ENCODE peak calls at places on chromosomes 16 and 17, in five cellular contexts. One of them, this sample, is unnamed.

GRCh38 chr17:46796524-46796923 is 22.0 kb downstream of the WNT3 start:
- DNase-seq in H9: no peak
- DNase-seq in Calu3: no peak
- DNase-seq in omental fat pad: no peak
- DNase-seq in fibroblast of mammary gland: no peak
- DNase-seq in this sample: no peak

GRCh38 chr17:10205549-10206185 is 7.3 kb upstream of the GAS7 start:
- DNase-seq in Calu3: no peak
- DNase-seq in fibroblast of mammary gland: no peak
- DNase-seq in omental fat pad: no peak
- DNase-seq in H9: no peak
- DNase-seq in this sample: no peak

GRCh38 chr16:11255737-11256656 is at the start of gene SOCS1:
- DNase-seq in fibroblast of mammary gland: peak; percentile 67
- DNase-seq in Calu3: peak; percentile 96
- DNase-seq in omental fat pad: peak; percentile 55
- DNase-seq in H9: peak; percentile 86
- DNase-seq in this sample: peak; percentile 92

GRCh38 chr17:76997981-76998531 is 129.9 kb downstream of the MGAT5B start:
- DNase-seq in H9: no peak
- DNase-seq in fibroblast of mammary gland: no peak
- DNase-seq in Calu3: no peak
- DNase-seq in omental fat pad: no peak
- DNase-seq in this sample: no peak

GRCh38 chr16:22274916-22275315 is 22.3 kb upstream of the POLR3E start:
- DNase-seq in fibroblast of mammary gland: no peak
- DNase-seq in H9: no peak
- DNase-seq in Calu3: no peak
- DNase-seq in omental fat pad: no peak
- DNase-seq in this sample: no peak

GRCh38 chr16:27245276-27246231 is 23.0 kb downstream of the NSMCE1 start:
- DNase-seq in Calu3: no peak
- DNase-seq in fibroblast of mammary gland: peak; percentile 98
- DNase-seq in omental fat pad: peak; percentile 58
- DNase-seq in H9: peak; percentile 9
- DNase-seq in this sample: no peak

GRCh38 chr17:49390548-49391324 is 23.9 kb downstream of the PHB1 start:
- DNase-seq in omental fat pad: no peak
- DNase-seq in Calu3: peak; percentile 52
- DNase-seq in H9: no peak
- DNase-seq in fibroblast of mammary gland: no peak
- DNase-seq in this sample: no peak

GRCh38 chr17:83199500-83200201 is 120.2 kb downstream of the METRNL start:
- DNase-seq in fibroblast of mammary gland: peak; percentile 72
- DNase-seq in Calu3: no peak
- DNase-seq in H9: no peak
- DNase-seq in omental fat pad: peak; percentile 22
- DNase-seq in this sample: no peak

GRCh38 chr16:67430504-67431076 is 331 bp upstream of the HSD11B2 start:
- DNase-seq in H9: no peak
- DNase-seq in Calu3: peak; percentile 60
- DNase-seq in omental fat pad: no peak
- DNase-seq in fibroblast of mammary gland: no peak
- DNase-seq in this sample: no peak

GRCh38 chr16:5450435-5451104 is 353.0 kb upstream of the EEF2KMT start:
- DNase-seq in fibroblast of mammary gland: no peak
- DNase-seq in omental fat pad: no peak
- DNase-seq in H9: peak; percentile 63
- DNase-seq in Calu3: no peak
- DNase-seq in this sample: no peak

GRCh38 chr16:424623-425081 is 797 bp upstream of the RAB11FIP3 start:
- DNase-seq in fibroblast of mammary gland: peak; percentile 31
- DNase-seq in H9: no peak
- DNase-seq in Calu3: no peak
- DNase-seq in omental fat pad: no peak
- DNase-seq in this sample: no peak

GRCh38 chr16:17519556-17519955 is 48.8 kb upstream of the XYLT1 start:
- DNase-seq in omental fat pad: no peak
- DNase-seq in H9: no peak
- DNase-seq in Calu3: no peak
- DNase-seq in fibroblast of mammary gland: peak; percentile 26
- DNase-seq in this sample: no peak

GRCh38 chr17:39002991-39003715 is 36.0 kb upstream of the FBXO47 start:
- DNase-seq in H9: no peak
- DNase-seq in omental fat pad: no peak
- DNase-seq in fibroblast of mammary gland: peak; percentile 93
- DNase-seq in Calu3: no peak
- DNase-seq in this sample: no peak

GRCh38 chr16:17921357-17921978 is 415.1 kb downstream of the NPIPA8 start:
- DNase-seq in omental fat pad: no peak
- DNase-seq in H9: peak; percentile 66
- DNase-seq in fibroblast of mammary gland: peak; percentile 17
- DNase-seq in Calu3: peak; percentile 13
- DNase-seq in this sample: no peak

GRCh38 chr16:68149596-68149995 is 64.4 kb downstream of the NFATC3 start:
- DNase-seq in omental fat pad: no peak
- DNase-seq in fibroblast of mammary gland: no peak
- DNase-seq in H9: no peak
- DNase-seq in Calu3: no peak
- DNase-seq in this sample: no peak

GRCh38 chr16:12573730-12574383 is 229.8 kb downstream of the CPPED1 start:
- DNase-seq in fibroblast of mammary gland: peak; percentile 30
- DNase-seq in H9: peak; percentile 77
- DNase-seq in omental fat pad: no peak
- DNase-seq in Calu3: peak; percentile 84
- DNase-seq in this sample: no peak
- TF ChIP-seq CTCF in fibroblast of mammary gland: peak; percentile 64
- TF ChIP-seq CTCF in H9: peak; percentile 95
- TF ChIP-seq CTCF in omental fat pad: no peak
- TF ChIP-seq CTCF in Calu3: peak; percentile 85
- TF ChIP-seq CTCF in this sample: peak; percentile 38

DNA sequence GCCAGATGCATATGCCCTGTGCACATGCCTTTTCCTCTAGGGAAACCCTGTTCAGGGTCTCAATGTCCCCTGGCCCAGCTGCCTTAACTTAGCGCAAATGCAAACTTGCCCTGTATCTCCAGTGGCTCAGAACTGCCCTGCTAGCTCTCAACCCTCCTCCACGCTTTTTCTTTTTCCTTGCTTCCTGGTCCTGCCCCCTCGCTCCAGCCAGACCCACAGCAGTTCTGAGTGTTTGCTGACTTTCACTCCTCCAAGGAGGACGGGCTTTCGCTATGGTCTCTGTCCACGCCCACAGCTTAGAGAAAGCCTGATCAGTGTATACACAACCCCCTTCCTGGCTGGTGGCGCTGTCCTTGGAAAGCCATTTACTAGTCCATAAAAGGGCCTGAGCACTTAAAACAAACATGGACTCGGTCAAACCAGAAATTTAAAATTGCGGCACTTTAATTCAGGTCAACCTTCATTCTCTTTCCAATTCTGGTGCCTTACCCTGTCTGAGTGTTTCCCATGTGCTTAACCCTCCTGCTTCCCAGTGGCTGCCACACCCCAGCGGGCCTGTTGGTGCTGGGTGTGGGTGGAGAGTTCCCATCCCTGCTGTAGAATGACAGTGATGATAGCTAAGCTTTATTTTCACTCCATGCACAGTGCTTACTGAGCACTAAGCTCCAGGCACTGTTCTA is 15.6 kb upstream of the TMEM98 start:
- DNase-seq in fibroblast of mammary gland: peak; percentile 75
- DNase-seq in H9: peak; percentile 65
- DNase-seq in Calu3: no peak
- DNase-seq in omental fat pad: no peak
- DNase-seq in this sample: no peak
- TF ChIP-seq CTCF in fibroblast of mammary gland: peak; percentile 19
- TF ChIP-seq CTCF in H9: no peak
- TF ChIP-seq CTCF in Calu3: no peak
- TF ChIP-seq CTCF in omental fat pad: no peak
- TF ChIP-seq CTCF in this sample: no peak

GRCh38 chr16:52071101-52071500 is 475.8 kb downstream of the TOX3 start:
- DNase-seq in Calu3: no peak
- DNase-seq in H9: no peak
- DNase-seq in fibroblast of mammary gland: no peak
- DNase-seq in omental fat pad: no peak
- DNase-seq in this sample: no peak

GRCh38 chr16:52066951-52067350 is 480.0 kb downstream of the TOX3 start:
- DNase-seq in fibroblast of mammary gland: no peak
- DNase-seq in Calu3: no peak
- DNase-seq in H9: no peak
- DNase-seq in omental fat pad: no peak
- DNase-seq in this sample: no peak

GRCh38 chr16:52070341-52071057 is 476.4 kb downstream of the TOX3 start:
- DNase-seq in Calu3: no peak
- DNase-seq in omental fat pad: no peak
- DNase-seq in H9: no peak
- DNase-seq in fibroblast of mammary gland: no peak
- DNase-seq in this sample: no peak

GRCh38 chr16:52068447-52069074 is 478.4 kb downstream of the TOX3 start:
- DNase-seq in Calu3: peak; percentile 64
- DNase-seq in omental fat pad: no peak
- DNase-seq in H9: peak; percentile 53
- DNase-seq in fibroblast of mammary gland: peak; percentile 2
- DNase-seq in this sample: no peak

GRCh38 chr16:52069866-52070265 is 477.1 kb downstream of the TOX3 start:
- DNase-seq in omental fat pad: no peak
- DNase-seq in fibroblast of mammary gland: peak; percentile 1
- DNase-seq in Calu3: peak; percentile 40
- DNase-seq in H9: peak; percentile 31
- DNase-seq in this sample: no peak
- TF ChIP-seq CTCF in omental fat pad: no peak
- TF ChIP-seq CTCF in fibroblast of mammary gland: no peak
- TF ChIP-seq CTCF in Calu3: peak; percentile 35
- TF ChIP-seq CTCF in H9: peak; percentile 76
- TF ChIP-seq CTCF in this sample: peak; percentile 52

GRCh38 chr16:57299009-57299718 is 14.7 kb upstream of the PLLP start:
- DNase-seq in H9: no peak
- DNase-seq in Calu3: peak; percentile 73
- DNase-seq in fibroblast of mammary gland: peak; percentile 78
- DNase-seq in omental fat pad: peak; percentile 38
- DNase-seq in this sample: no peak
- TF ChIP-seq CTCF in H9: no peak
- TF ChIP-seq CTCF in Calu3: no peak
- TF ChIP-seq CTCF in fibroblast of mammary gland: peak; percentile 21
- TF ChIP-seq CTCF in omental fat pad: peak; percentile 8
- TF ChIP-seq CTCF in this sample: no peak

GRCh38 chr16:80924372-80924978 is 82.2 kb downstream of the CMC2 start:
- DNase-seq in Calu3: peak; percentile 82
- DNase-seq in H9: peak; percentile 87
- DNase-seq in omental fat pad: peak; percentile 37
- DNase-seq in fibroblast of mammary gland: peak; percentile 61
- DNase-seq in this sample: no peak
- TF ChIP-seq CTCF in Calu3: peak; percentile 58
- TF ChIP-seq CTCF in H9: peak; percentile 90
- TF ChIP-seq CTCF in omental fat pad: no peak
- TF ChIP-seq CTCF in fibroblast of mammary gland: peak; percentile 65
- TF ChIP-seq CTCF in this sample: no peak

GRCh38 chr17:70562137-70562536 is 392.8 kb downstream of the KCNJ2 start:
- DNase-seq in H9: no peak
- DNase-seq in fibroblast of mammary gland: no peak
- DNase-seq in omental fat pad: no peak
- DNase-seq in Calu3: no peak
- DNase-seq in this sample: no peak

GRCh38 chr17:70563301-70563820 is 394.0 kb downstream of the KCNJ2 start:
- DNase-seq in fibroblast of mammary gland: peak; percentile 22
- DNase-seq in omental fat pad: no peak
- DNase-seq in Calu3: no peak
- DNase-seq in H9: no peak
- DNase-seq in this sample: no peak

GRCh38 chr17:70560471-70560870 is 391.1 kb downstream of the KCNJ2 start:
- DNase-seq in H9: no peak
- DNase-seq in omental fat pad: no peak
- DNase-seq in fibroblast of mammary gland: no peak
- DNase-seq in Calu3: no peak
- DNase-seq in this sample: no peak

GRCh38 chr17:70569131-70569530 is 399.8 kb downstream of the KCNJ2 start:
- DNase-seq in fibroblast of mammary gland: no peak
- DNase-seq in Calu3: no peak
- DNase-seq in H9: no peak
- DNase-seq in omental fat pad: no peak
- DNase-seq in this sample: no peak

GRCh38 chr17:70564006-70564620 is 394.8 kb downstream of the KCNJ2 start:
- DNase-seq in fibroblast of mammary gland: peak; percentile 34
- DNase-seq in omental fat pad: no peak
- DNase-seq in H9: no peak
- DNase-seq in Calu3: no peak
- DNase-seq in this sample: no peak
- TF ChIP-seq CTCF in fibroblast of mammary gland: no peak
- TF ChIP-seq CTCF in omental fat pad: no peak
- TF ChIP-seq CTCF in H9: no peak
- TF ChIP-seq CTCF in Calu3: no peak
- TF ChIP-seq CTCF in this sample: no peak

This sample was measured in mesothelial cell of epicardium.